ENCODE peak calls at places on chromosomes 2 and 18, in four cellular contexts. B is body of pancreas; H is CD8-positive, alpha-beta T cell; P is cardiac muscle cell. C is an unnamed sample.

GRCh38 chr2:38572167-38572566 is 30.6 kb downstream of the HNRNPLL start:
- DNase-seq in H (no peak), B (no peak), P (no peak), C (no peak)

GRCh38 chr2:24855703-24856102 is 62.5 kb downstream of the CENPO start:
- DNase-seq in B (no peak), H (no peak), P (no peak), C (no peak)

GRCh38 chr2:36352024-36352398 is 3.6 kb upstream of the CRIM1 start:
- DNase-seq in H (no peak), P (peak; percentile 57), B (no peak), C (no peak)

GRCh38 chr2:50143822-50144575 is 887.9 kb downstream of the NRXN1 start:
- DNase-seq in P (peak; percentile 80), B (no peak), H (no peak), C (no peak)

GRCh38 chr2:120858361-120858760 is 122.7 kb downstream of the GLI2 start:
- DNase-seq in B (no peak), H (no peak), P (no peak), C (no peak)

GRCh38 chr2:223611061-223611460 is 8.9 kb upstream of the SCG2 start:
- DNase-seq in H (no peak), B (no peak), P (no peak), C (no peak)

GRCh38 chr2:138029238-138029637 is 65.0 kb downstream of the HNMT start:
- DNase-seq in P (no peak), H (no peak), B (no peak), C (no peak)

GRCh38 chr2:167509585-167509984 is 621.3 kb downstream of the XIRP2 start:
- DNase-seq in H (no peak), B (no peak), P (no peak), C (no peak)

GRCh38 chr2:162123806-162124758 is 28.0 kb downstream of the GCG start:
- DNase-seq in H (no peak), B (no peak), P (peak; percentile 73), C (no peak)

GRCh38 chr2:233331536-233331935 is 22.8 kb upstream of the DGKD start:
- DNase-seq in P (no peak), B (peak; percentile 24), H (peak; percentile 86), C (peak; percentile 25)

GRCh38 chr18:33146009-33146408 is 294.5 kb downstream of the CCDC178 start:
- DNase-seq in B (no peak), P (no peak), H (no peak), C (no peak)

GRCh38 chr2:47373747-47374146 is 29.2 kb upstream of the MSH2 start:
- DNase-seq in P (peak; percentile 26), B (peak; percentile 39), H (no peak), C (no peak)

GRCh38 chr2:197205590-197206215 is 104.9 kb downstream of the ANKRD44 start:
- DNase-seq in H (peak; percentile 81), B (no peak), P (no peak), C (no peak)

GRCh38 chr2:28224648-28225471 is 167.8 kb upstream of the FOSL2 start:
- DNase-seq in P (no peak), H (no peak), B (no peak), C (no peak)

GRCh38 chr2:232076736-232077135 is 115.2 kb downstream of the DIS3L2 start:
- DNase-seq in B (no peak), P (no peak), H (no peak), C (no peak)

GRCh38 chr18:46716827-46717226 is 40.0 kb downstream of the ST8SIA5 start:
- DNase-seq in B (no peak), H (no peak), P (no peak), C (no peak)

GRCh38 chr2:84729224-84729623 is 151.7 kb downstream of the TRABD2A start:
- DNase-seq in H (no peak), B (no peak), P (no peak), C (no peak)

GRCh38 chr2:148022882-148023281 is 2.0 kb downstream of the MBD5 start:
- DNase-seq in B (no peak), H (no peak), P (no peak), C (no peak)

GRCh38 chr18:22900558-22901183 is 32.5 kb upstream of the RBBP8 start:
- DNase-seq in P (peak; percentile 39), B (peak; percentile 75), H (no peak), C (no peak)

GRCh38 chr2:217713395-217714267 is 289.2 kb downstream of the TNS1 start:
- DNase-seq in H (peak; percentile 83), P (peak; percentile 75), B (peak; percentile 77), C (no peak)

GRCh38 chr2:130336150-130336876 is 6.4 kb upstream of the IMP4 start:
- DNase-seq in H (no peak), P (peak; percentile 6), B (no peak), C (no peak)

GRCh38 chr2:177554365-177554764 is 161.8 kb downstream of the AGPS start:
- DNase-seq in P (no peak), B (no peak), H (no peak), C (no peak)

GRCh38 chr18:54926593-54927297 is 32.5 kb downstream of the CCDC68 start:
- DNase-seq in B (no peak), P (no peak), H (no peak), C (no peak)

DNA sequence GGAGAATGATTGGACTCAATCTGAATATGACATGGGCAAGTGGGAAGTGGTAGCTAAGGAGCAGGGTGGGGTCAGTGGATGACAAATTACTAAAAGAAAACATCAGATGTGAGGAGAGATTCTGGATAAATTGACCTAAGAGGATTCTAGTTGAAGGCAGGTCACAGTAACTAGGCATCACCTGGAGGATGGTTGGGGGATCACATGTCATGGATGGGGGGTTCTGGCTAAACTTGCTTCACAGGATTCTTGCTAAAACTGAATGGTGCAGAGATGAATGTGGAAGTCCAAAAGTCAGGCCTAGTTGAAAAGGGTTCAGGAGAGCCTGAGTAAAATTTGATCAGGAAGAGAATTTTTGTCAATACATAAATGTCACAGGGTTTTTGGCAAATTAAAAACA is 18.3 kb downstream of the CLHC1 start:
- DNase-seq in B (no peak), H (no peak), P (no peak), C (no peak)
- TF ChIP-seq CTCF in B (no peak), H (no peak), P (no peak), C (no peak)

GRCh38 chr2:29349316-29350030 is 234.3 kb downstream of the CLIP4 start:
- DNase-seq in B (no peak), P (no peak), H (no peak), C (no peak)

GRCh38 chr2:29345236-29345635 is 230.0 kb downstream of the CLIP4 start:
- DNase-seq in P (no peak), H (no peak), B (no peak), C (no peak)

GRCh38 chr2:29343830-29344229 is 228.6 kb downstream of the CLIP4 start:
- DNase-seq in B (no peak), H (no peak), P (no peak), C (no peak)

DNA sequence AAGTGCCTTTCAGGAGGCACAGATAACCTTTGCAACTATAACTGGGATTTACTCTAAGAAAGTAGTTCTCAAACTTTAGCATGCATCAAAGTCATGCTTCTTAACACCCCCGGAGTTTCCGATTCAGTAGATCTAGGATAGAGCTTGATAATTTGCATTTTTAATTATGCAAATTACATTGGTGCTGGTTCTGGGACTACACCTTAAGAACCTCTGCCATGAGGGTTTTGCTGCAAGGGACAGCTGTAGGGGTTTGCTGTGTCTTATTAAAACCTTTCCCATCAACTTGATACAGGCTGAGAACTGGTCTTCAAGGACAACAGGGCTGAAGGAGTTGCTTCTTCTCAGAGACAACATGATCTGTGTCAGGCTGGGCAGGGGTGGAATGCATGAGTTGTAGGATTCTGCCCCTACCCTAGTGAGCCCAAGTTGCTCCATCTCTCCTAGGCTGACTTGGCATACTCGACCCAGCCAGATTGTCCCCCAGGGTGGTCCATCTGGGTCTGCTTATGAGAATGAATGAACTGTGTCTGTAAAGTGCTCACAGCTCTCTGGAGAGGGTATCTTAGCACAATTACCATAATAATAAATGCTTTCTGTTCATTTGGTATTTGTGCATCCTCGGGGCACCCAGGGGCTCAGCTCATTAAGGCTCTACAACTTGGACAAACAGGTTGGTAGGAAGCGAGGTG is 232.7 kb downstream of the CLIP4 start:
- DNase-seq in B (no peak), P (no peak), H (no peak), C (no peak)
- H3K4me3 ChIP-seq in B (no peak overlapping the region), P (no peak overlapping the region), H (no peak overlapping the region), C (no peak overlapping the region)

GRCh38 chr2:235146206-235146605 is 194.4 kb downstream of the SH3BP4 start:
- DNase-seq in P (no peak), H (no peak), B (no peak), C (no peak)

GRCh38 chr2:235146871-235147565 is 195.2 kb downstream of the SH3BP4 start:
- DNase-seq in P (no peak), B (no peak), H (no peak), C (no peak)

GRCh38 chr2:235148201-235149170 is 196.7 kb downstream of the SH3BP4 start:
- DNase-seq in P (no peak), B (no peak), H (peak; percentile 38), C (no peak)

GRCh38 chr2:235149736-235150135 is 197.9 kb downstream of the SH3BP4 start:
- DNase-seq in B (no peak), H (no peak), P (no peak), C (no peak)

DNA sequence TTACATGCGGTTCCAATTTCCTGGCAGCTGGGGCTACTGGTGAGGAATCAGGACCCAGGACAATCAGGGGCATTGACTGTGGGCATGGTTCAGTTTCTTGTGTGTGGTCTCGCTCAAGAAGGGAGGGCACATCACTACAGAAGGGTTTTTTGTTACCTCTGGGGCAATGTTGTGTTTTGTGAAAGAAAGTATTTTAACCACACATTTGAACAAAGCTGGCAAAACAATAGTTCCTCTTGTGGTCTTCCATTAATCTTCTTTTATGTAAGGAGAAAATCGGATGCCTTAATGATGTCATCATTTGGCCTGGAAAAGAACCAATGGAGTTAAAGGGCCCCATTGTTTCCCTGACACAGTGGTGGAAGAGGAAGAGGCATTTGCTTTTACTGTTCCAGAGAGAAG is 197.4 kb downstream of the SH3BP4 start:
- DNase-seq in B (no peak), H (no peak), P (no peak), C (no peak)
- H3K27ac ChIP-seq in B (no peak overlapping the region), H (no peak overlapping the region), P (no peak overlapping the region), C (no peak overlapping the region)

DNA sequence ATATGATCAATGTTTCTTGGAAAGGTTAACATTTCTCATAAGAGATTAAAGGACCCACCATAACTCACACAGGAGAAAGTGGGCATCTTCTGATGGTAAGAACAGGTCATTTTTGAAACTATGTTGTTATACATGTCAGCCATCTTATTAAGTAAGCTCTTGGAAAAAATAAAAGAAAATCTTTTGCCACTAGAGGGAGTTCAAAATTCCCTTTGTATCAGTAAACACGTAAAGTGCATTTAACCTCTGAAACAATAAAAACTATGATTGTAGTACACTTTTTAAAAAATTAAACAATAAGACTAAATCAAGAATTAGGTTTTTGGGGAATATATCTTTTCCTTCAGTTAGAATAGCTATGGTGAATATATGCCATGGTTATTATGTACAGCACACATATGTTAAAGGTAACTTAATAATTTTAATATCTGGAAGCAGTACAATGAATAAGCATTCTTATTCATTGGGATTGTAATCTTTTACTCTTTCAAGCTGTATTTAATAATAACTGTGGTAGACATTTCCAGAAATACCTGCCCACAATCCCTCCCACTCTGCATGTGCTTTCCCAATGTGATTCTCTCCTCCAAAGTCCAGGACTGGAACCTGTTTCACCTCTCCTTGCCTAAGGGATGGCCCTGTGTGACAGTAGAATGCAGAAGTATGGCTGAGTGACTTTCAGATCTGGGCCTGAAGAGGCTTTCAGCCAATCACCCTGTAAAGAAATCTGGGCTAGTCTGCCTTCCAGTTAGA is 64.2 kb downstream of the RBMS1 start:
- DNase-seq in B (no peak), H (no peak), P (peak; percentile 45), C (no peak)
- TF ChIP-seq CTCF in B (peak; percentile 22), H (peak; percentile 84), P (peak; percentile 48), C (peak; percentile 61)

GRCh38 chr18:37393221-37393828 is 172.3 kb downstream of the CELF4 start:
- DNase-seq in H (no peak), P (no peak), B (no peak), C (no peak)
- H3K4me3 ChIP-seq in H (no peak overlapping the region), P (peak overlapping the region; percentile 18), B (no peak overlapping the region), C (no peak overlapping the region)

C was measured in esophagus squamous epithelium.